ENCODE peak calls at places on chromosomes 7 and 10, in eight cellular contexts. V is ovary; G is heart left ventricle; I is cardiac muscle cell; O is CD8-positive, alpha-beta memory T cell; D is PC-3; R is lower lobe of right lung; U is small intestine. Q is an unnamed sample. For H3K4me1, the result is how much of the 10 kb centered on the place peaks cover.

GRCh38 chr10:16626697-16627096 is 105.0 kb upstream of the C1QL3 start:
- DNase-seq in V (no peak), G (no peak), I (no peak), O (no peak), D (no peak), R (no peak), U (no peak), Q (no peak)

GRCh38 chr7:29035044-29035740 is 77.1 kb upstream of the TRIL start:
- DNase-seq in V (no peak), G (no peak), I (no peak), O (no peak), D (peak), R (no peak), U (no peak), Q (no peak)

GRCh38 chr10:105875050-105875449 is 1234.0 kb downstream of the SORCS3 start:
- DNase-seq in V (no peak), G (no peak), I (no peak), O (no peak), D (peak), R (no peak), U (no peak), Q (no peak)

GRCh38 chr7:74499835-74500388 is 46.2 kb downstream of the GTF2IRD1 start:
- DNase-seq in V (no peak), G (no peak), I (peak), O (no peak), D (no peak), R (no peak), U (no peak), Q (no peak)

GRCh38 chr7:5557920-5558401 is 134.3 kb upstream of the TNRC18 start:
- DNase-seq in V (peak), G (peak), I (peak), O (no peak), D (no peak), R (peak), U (peak), Q (peak)

GRCh38 chr10:96651998-96652431 is 65.2 kb upstream of the TM9SF3 start:
- DNase-seq in V (no peak), G (peak), I (no peak), O (peak), D (no peak), R (no peak), U (no peak), Q (no peak)

GRCh38 chr7:105216786-105217185 is 171.9 kb downstream of the SRPK2 start:
- DNase-seq in V (no peak), G (no peak), I (no peak), O (no peak), D (peak), R (no peak), U (no peak), Q (no peak)

GRCh38 chr7:29977926-29978652 is 11.5 kb downstream of the SCRN1 start:
- DNase-seq in V (no peak), G (no peak), I (peak), O (no peak), D (peak), R (no peak), U (no peak), Q (no peak)

GRCh38 chr10:80506836-80507483 is 30.7 kb upstream of the SH2D4B start:
- DNase-seq in V (no peak), G (no peak), I (no peak), O (no peak), D (no peak), R (no peak), U (no peak), Q (no peak)

GRCh38 chr10:130357951-130358350 is 221.8 kb downstream of the GLRX3 start:
- DNase-seq in V (no peak), G (no peak), I (no peak), O (no peak), D (no peak), R (no peak), U (no peak), Q (no peak)
- H3K4me1 ChIP-seq in V (under half), G (under half), I (under half), O (under half), D (under half), R (under half), U (under half), Q (under half)

GRCh38 chr10:34097682-34098081 is 717.4 kb downstream of the PARD3 start:
- DNase-seq in V (no peak), G (no peak), I (no peak), O (no peak), D (peak), R (no peak), U (no peak), Q (no peak)

GRCh38 chr10:34091796-34092195 is 723.3 kb downstream of the PARD3 start:
- DNase-seq in V (no peak), G (no peak), I (no peak), O (no peak), D (no peak), R (no peak), U (no peak), Q (no peak)

GRCh38 chr10:34094146-34094696 is 720.9 kb downstream of the PARD3 start:
- DNase-seq in V (no peak), G (no peak), I (no peak), O (no peak), D (no peak), R (no peak), U (no peak), Q (no peak)

GRCh38 chr10:34092891-34093290 is 722.2 kb downstream of the PARD3 start:
- DNase-seq in V (no peak), G (no peak), I (no peak), O (no peak), D (peak), R (no peak), U (no peak), Q (no peak)

DNA sequence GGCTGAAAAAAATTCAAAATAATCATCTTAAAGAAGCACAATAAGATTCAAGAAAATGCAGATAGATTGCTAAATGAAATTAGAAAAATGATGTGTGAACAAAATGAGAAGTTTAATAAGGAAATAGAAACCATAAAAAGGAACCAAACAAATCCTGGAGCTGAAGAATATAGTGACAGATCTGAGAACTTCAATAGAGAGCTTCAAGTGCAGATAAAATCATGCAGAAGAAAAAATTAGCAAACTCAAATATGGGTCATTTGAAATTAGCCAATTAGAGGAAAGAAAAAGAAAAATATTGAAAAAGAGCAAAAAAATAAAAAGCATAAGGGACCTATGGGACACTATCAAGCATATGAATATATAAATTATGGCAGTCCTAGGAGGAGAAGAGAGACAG is 720.1 kb downstream of the PARD3 start:
- DNase-seq in V (no peak), G (no peak), I (no peak), O (no peak), D (no peak), R (no peak), U (no peak), Q (no peak)
- H3K27ac ChIP-seq in V (no peak), G (no peak), I (no peak), O (no peak), D (no peak), R (no peak), U (no peak), Q (no peak)

GRCh38 chr10:62195675-62195926 is 73.0 kb downstream of the RTKN2 start:
- DNase-seq in V (no peak), G (no peak), I (no peak), O (no peak), D (no peak), R (no peak), U (no peak), Q (no peak)
- H3K4me3 ChIP-seq in V (no peak), G (no peak), I (no peak), O (no peak), D (no peak), R (no peak), U (no peak), Q (no peak)

GRCh38 chr7:27433581-27433980 is 191.0 kb downstream of the EVX1 start:
- DNase-seq in V (no peak), G (no peak), I (no peak), O (no peak), D (no peak), R (no peak), U (no peak), Q (no peak)
- H3K4me1 ChIP-seq in V (under half), G (under half), I (under half), O (under half), D (under half), R (under half), U (under half), Q (under half)

DNA sequence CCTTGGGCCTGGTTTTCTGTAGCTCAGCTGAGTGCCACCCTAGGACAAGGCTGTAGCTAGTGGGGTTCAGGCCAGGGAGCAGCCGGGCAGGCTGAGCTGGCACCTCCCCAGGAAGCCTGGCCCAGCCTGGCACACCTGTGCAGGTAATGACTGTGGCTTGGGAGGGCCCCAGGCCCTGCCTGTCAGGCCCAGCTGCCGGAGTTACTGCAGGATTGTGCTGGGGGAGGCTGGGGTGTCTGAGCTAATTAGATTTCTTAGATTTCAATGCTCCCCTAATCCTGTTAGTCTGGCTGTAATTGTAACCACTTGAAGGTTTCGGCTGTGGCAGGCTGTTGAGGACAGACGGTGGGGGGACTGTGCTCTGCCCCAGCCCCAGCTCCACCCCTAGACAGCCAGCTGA is 6.0 kb downstream of the ZMIZ1 start:
- DNase-seq in V (no peak), G (no peak), I (no peak), O (no peak), D (no peak), R (peak), U (peak), Q (peak)
- H3K27ac ChIP-seq in V (no peak), G (peak), I (peak), O (no peak), D (no peak), R (peak), U (peak), Q (peak)

GRCh38 chr7:139106959-139107358 is 2.6 kb downstream of the ZC3HAV1 start:
- DNase-seq in V (no peak), G (no peak), I (no peak), O (no peak), D (peak), R (no peak), U (no peak), Q (no peak)
- H3K4me3 ChIP-seq in V (no peak), G (peak), I (no peak), O (peak), D (peak), R (peak), U (peak), Q (no peak)

GRCh38 chr10:4151466-4151865 is 366.5 kb upstream of the KLF6 start:
- DNase-seq in V (no peak), G (no peak), I (peak), O (no peak), D (no peak), R (no peak), U (no peak), Q (no peak)
- H3K4me1 ChIP-seq in V (under half), G (under half), I (under half), O (under half), D (under half), R (under half), U (under half), Q (under half)

GRCh38 chr10:30184397-30185033 is 125.1 kb upstream of the JCAD start:
- DNase-seq in V (no peak), G (no peak), I (no peak), O (no peak), D (no peak), R (no peak), U (no peak), Q (no peak)
- H3K27ac ChIP-seq in V (no peak), G (no peak), I (no peak), O (no peak), D (no peak), R (no peak), U (no peak), Q (no peak)

GRCh38 chr7:134991469-134992339 is 5.4 kb downstream of the AGBL3 start:
- DNase-seq in V (no peak), G (no peak), I (no peak), O (no peak), D (no peak), R (no peak), U (peak), Q (no peak)

GRCh38 chr7:134985894-134986362 is 380 bp upstream of the AGBL3 start:
- DNase-seq in V (no peak), G (no peak), I (no peak), O (no peak), D (no peak), R (no peak), U (no peak), Q (no peak)

GRCh38 chr7:134986363-134987231 is at the start of gene AGBL3:
- DNase-seq in V (peak), G (peak), I (peak), O (peak), D (peak), R (peak), U (peak), Q (peak)

GRCh38 chr7:134992626-134993179 is 6.4 kb downstream of the AGBL3 start:
- DNase-seq in V (peak), G (no peak), I (no peak), O (peak), D (no peak), R (no peak), U (no peak), Q (no peak)

DNA sequence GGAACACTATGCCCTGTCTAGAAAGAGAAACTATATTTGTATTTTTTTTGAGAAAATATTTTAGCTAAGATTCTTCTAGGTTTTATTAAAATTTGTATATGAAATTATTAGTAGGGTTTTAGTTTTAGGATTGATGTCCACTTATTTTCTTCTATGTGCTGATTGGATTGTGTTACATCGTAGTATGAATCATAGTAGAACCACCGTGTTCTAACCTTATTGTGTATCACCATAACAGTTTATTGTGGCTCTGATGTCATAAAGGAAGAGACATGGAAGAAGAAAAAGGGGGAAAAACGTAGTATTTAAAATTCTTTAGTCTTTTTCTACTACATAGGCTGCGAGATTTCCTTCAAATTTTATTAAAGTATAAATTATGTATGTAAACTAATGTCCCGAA is 1.9 kb downstream of the AGBL3 start:
- DNase-seq in V (no peak), G (no peak), I (no peak), O (no peak), D (no peak), R (no peak), U (no peak), Q (no peak)
- H3K4me3 ChIP-seq in V (no peak), G (no peak), I (no peak), O (no peak), D (peak), R (peak), U (no peak), Q (peak)

Q was measured in pancreas.